ENCODE peak calls at places on chromosomes 13 and 19, in four cellular contexts. J, R, I and P are unnamed samples.

GRCh38 chr19:32233885-32234284 is 111.5 kb upstream of the ZNF507 start:
- DNase-seq in J (no peak), R (peak), I (no peak), P (peak)

GRCh38 chr19:5536337-5536894 is 31.3 kb downstream of the TINCR start:
- DNase-seq in J (peak), R (peak), I (no peak), P (peak)

GRCh38 chr19:12112238-12112637 is 27.9 kb downstream of the ZNF20 start:
- DNase-seq in J (no peak), R (no peak), I (no peak), P (no peak)

GRCh38 chr13:77339408-77339807 is 12.5 kb upstream of the MYCBP2 start:
- DNase-seq in J (no peak), R (no peak), I (peak), P (no peak)

GRCh38 chr19:10104665-10105221 is 1.4 kb upstream of the PPAN start:
- DNase-seq in J (no peak), R (no peak), I (peak), P (no peak)

GRCh38 chr13:95492044-95492801 is 60.3 kb upstream of the CLDN10 start:
- DNase-seq in J (peak), R (no peak), I (no peak), P (no peak)

GRCh38 chr13:29758591-29759114 is 91.8 kb downstream of the UBL3 start:
- DNase-seq in J (no peak), R (peak), I (no peak), P (no peak)

GRCh38 chr13:77506874-77507273 is 28.6 kb upstream of the SCEL start:
- DNase-seq in J (no peak), R (no peak), I (peak), P (peak)

GRCh38 chr13:50797081-50797480 is 46.4 kb downstream of the DLEU7 start:
- DNase-seq in J (no peak), R (no peak), I (no peak), P (no peak)

GRCh38 chr13:78137404-78138142 is 218.9 kb upstream of the EDNRB start:
- DNase-seq in J (peak), R (peak), I (peak), P (peak)

GRCh38 chr13:68304287-68304893 is 1074.3 kb upstream of the PCDH9 start:
- DNase-seq in J (peak), R (no peak), I (peak), P (no peak)

GRCh38 chr19:48627211-48627864 is 8.0 kb downstream of the SPHK2 start:
- DNase-seq in J (no peak), R (no peak), I (no peak), P (no peak)

GRCh38 chr13:50236898-50237318 is 221.7 kb downstream of the KCNRG start:
- DNase-seq in J (no peak), R (no peak), I (no peak), P (no peak)

GRCh38 chr13:50170447-50171037 is 155.3 kb downstream of the KCNRG start:
- DNase-seq in J (no peak), R (no peak), I (no peak), P (no peak)